ENCODE peak calls at places on chromosome 12, in seven cellular contexts. C is brain microvascular endothelial cell, T is GM20000, H is heart right ventricle, Q is lung, X is astrocyte of the spinal cord, A is tibial artery. W is an unnamed sample.

GRCh38 chr12:6333029-6333428 is 8.8 kb downstream of the TNFRSF1A start:
- DNase-seq in C (no peak), T (no peak), H (no peak), Q (no peak), X (no peak), A (no peak), W (no peak)

GRCh38 chr12:70366581-70367267 is 634 bp downstream of the KCNMB4 start:
- DNase-seq in C (peak), T (peak), H (peak), Q (no peak), X (peak), A (peak), W (peak)

GRCh38 chr12:107091989-107092641 is 1.2 kb downstream of the CRY1 start:
- DNase-seq in C (peak), T (peak), H (peak), Q (peak), X (peak), A (no peak), W (peak)

GRCh38 chr12:49698619-49699545 is 8.3 kb downstream of the FMNL3 start:
- DNase-seq in C (peak), T (peak), H (peak), Q (no peak), X (peak), A (peak), W (no peak)

GRCh38 chr12:93908846-93909592 is 231.8 kb downstream of the CRADD start:
- DNase-seq in C (peak), T (no peak), H (no peak), Q (no peak), X (peak), A (no peak), W (peak)

GRCh38 chr12:84375472-84375871 is 537.1 kb downstream of the SLC6A15 start:
- DNase-seq in C (no peak), T (no peak), H (no peak), Q (no peak), X (peak), A (no peak), W (no peak)

GRCh38 chr12:162467-163307 is 51.3 kb downstream of the SLC6A12 start:
- DNase-seq in C (no peak), T (no peak), H (no peak), Q (no peak), X (no peak), A (no peak), W (no peak)

GRCh38 chr12:41067941-41068645 is 120.0 kb upstream of the PDZRN4 start:
- DNase-seq in C (no peak), T (no peak), H (no peak), Q (no peak), X (no peak), A (no peak), W (no peak)

GRCh38 chr12:123094349-123095073 is 56.4 kb downstream of the PITPNM2 start:
- DNase-seq in C (peak), T (no peak), H (no peak), Q (no peak), X (peak), A (peak), W (peak)

GRCh38 chr12:124750787-124751471 is 112.7 kb downstream of the SCARB1 start:
- DNase-seq in C (no peak), T (no peak), H (no peak), Q (no peak), X (no peak), A (no peak), W (no peak)

GRCh38 chr12:73486256-73486655 is 1051.4 kb upstream of the ATXN7L3B start:
- DNase-seq in C (no peak), T (no peak), H (no peak), Q (no peak), X (no peak), A (no peak), W (no peak)

GRCh38 chr12:92408072-92408900 is 262.6 kb upstream of the BTG1 start:
- DNase-seq in C (peak), T (peak), H (peak), Q (peak), X (no peak), A (no peak), W (peak)

GRCh38 chr12:59066445-59066844 is 146.1 kb upstream of the LRIG3 start:
- DNase-seq in C (no peak), T (no peak), H (no peak), Q (no peak), X (peak), A (no peak), W (no peak)

GRCh38 chr12:114451657-114452056 is 45.7 kb upstream of the TBX5 start:
- DNase-seq in C (no peak), T (no peak), H (no peak), Q (no peak), X (no peak), A (no peak), W (no peak)

GRCh38 chr12:114457620-114458019 is 51.7 kb upstream of the TBX5 start:
- DNase-seq in C (no peak), T (no peak), H (no peak), Q (no peak), X (no peak), A (no peak), W (no peak)
- TF ChIP-seq CTCF in C (no peak), T (no peak), H (no peak), Q (no peak), X (no peak), A (no peak), W (no peak)

GRCh38 chr12:7832059-7832696 is 40.5 kb downstream of the SLC2A14 start:
- DNase-seq in C (peak), T (peak), H (peak), Q (peak), X (peak), A (no peak), W (peak)
- TF ChIP-seq CTCF in C (peak), T (peak), H (peak), Q (no peak), X (peak), A (no peak), W (peak)

GRCh38 chr12:19892186-19892585 is 452.9 kb downstream of the AEBP2 start:
- DNase-seq in C (no peak), T (no peak), H (no peak), Q (no peak), X (no peak), A (no peak), W (no peak)
- TF ChIP-seq CTCF in C (no peak), T (no peak), H (no peak), Q (no peak), X (no peak), A (no peak), W (no peak)

GRCh38 chr12:129394416-129394815 is 509.4 kb downstream of the TMEM132D start:
- DNase-seq in C (no peak), T (no peak), H (no peak), Q (no peak), X (no peak), A (no peak), W (no peak)

DNA sequence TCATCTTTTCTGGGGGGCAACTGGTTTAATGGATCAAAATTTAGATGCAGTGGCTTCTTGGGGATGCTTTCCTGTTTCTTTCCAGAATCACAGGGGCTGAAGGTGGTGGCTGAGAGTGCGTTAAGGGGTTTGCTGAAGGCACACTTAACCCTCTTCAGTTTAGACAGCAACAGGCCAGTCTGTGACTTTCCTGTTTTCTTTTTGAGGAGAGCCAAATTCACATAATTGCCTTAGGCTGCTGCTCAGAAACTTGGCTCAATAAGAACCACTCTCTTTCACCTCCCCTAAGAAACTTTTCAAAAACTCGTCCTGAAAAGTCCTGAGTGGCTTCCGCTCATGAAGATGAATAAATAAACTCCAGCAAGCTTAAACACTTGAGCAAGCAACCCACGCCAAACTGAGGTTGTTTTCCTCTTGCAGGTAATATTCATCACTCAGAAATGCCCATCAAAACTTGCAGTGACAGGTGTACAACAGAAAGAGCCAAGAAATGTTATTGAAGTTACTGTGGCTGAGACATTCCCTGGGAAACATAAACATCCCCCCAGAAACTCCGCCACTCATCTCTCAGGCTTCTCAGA is 510.4 kb downstream of the TMEM132D start:
- DNase-seq in C (no peak), T (no peak), H (no peak), Q (peak), X (no peak), A (no peak), W (no peak)
- TF ChIP-seq CTCF in C (no peak), T (no peak), H (no peak), Q (no peak), X (no peak), A (no peak), W (no peak)

GRCh38 chr12:30795410-30795659 is 40.6 kb upstream of the CAPRIN2 start:
- DNase-seq in C (peak), T (no peak), H (no peak), Q (no peak), X (peak), A (no peak), W (no peak)

GRCh38 chr12:30796891-30797371 is 42.2 kb upstream of the CAPRIN2 start:
- DNase-seq in C (peak), T (no peak), H (no peak), Q (no peak), X (peak), A (no peak), W (peak)

GRCh38 chr12:30796508-30796780 is 41.7 kb upstream of the CAPRIN2 start:
- DNase-seq in C (peak), T (no peak), H (no peak), Q (no peak), X (peak), A (peak), W (peak)

GRCh38 chr12:30794591-30795409 is 40.0 kb upstream of the CAPRIN2 start:
- DNase-seq in C (peak), T (no peak), H (no peak), Q (no peak), X (peak), A (no peak), W (peak)

DNA sequence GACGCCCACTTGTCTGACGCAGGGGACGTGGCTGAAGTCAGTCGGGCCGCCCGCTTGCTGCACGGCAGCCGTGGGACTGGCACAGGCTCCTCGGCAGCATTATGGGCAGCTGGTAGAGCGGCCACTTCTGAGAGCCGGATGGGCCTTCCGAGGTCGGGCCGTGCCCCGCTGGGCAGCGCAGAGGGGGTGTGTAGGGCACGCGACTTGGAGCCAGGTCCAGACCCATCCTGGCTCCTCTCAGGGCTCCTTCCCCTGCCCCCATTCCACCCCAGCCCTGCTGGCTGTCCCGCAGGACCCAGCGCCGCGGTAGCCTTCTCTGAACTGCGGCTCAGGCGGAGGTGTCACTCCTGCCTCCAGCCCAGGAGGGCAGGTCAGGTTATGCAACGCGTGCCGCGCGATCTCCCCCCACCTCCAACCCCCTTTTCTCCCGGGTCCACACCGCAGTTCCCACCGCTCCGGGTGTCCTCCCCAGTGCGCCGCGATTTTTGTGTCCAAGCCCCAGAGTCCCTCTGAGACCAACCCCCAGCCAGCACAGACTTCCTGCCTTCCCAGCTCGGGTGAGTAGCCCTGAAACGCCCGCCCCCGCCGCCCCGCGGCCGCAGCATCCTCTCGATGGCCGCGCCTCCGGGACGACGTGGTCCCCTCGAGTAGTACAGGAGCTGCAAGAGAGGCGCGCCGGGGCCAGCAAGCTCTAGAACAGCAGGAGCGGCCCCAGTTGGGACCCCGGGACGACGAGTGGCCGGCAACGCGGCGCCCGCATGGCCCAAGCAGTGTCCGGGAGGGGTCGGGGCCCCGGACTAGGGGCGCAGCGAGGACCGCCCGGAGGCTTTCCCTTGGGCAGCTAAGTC is 41.1 kb upstream of the CAPRIN2 start:
- DNase-seq in C (peak), T (peak), H (peak), Q (peak), X (peak), A (peak), W (peak)
- TF ChIP-seq CTCF in C (peak), T (no peak), H (no peak), Q (no peak), X (no peak), A (peak), W (no peak)

GRCh38 chr12:53299454-53300180 is at the start of gene MYG1:
- DNase-seq in C (peak), T (peak), H (peak), Q (peak), X (peak), A (peak), W (peak)
- TF ChIP-seq CTCF in C (peak), T (no peak), H (peak), Q (no peak), X (peak), A (no peak), W (no peak)

GRCh38 chr12:54759751-54760150 is 94.6 kb upstream of the MUCL1 start:
- DNase-seq in C (peak), T (peak), H (no peak), Q (no peak), X (no peak), A (no peak), W (peak)
- TF ChIP-seq CTCF in C (peak), T (no peak), H (peak), Q (no peak), X (no peak), A (no peak), W (peak)